ENCODE peak calls at places on chromosomes 3 and 15, in five cellular contexts. D is lower lobe of right lung; K is CD8-positive, alpha-beta T cell; W is gastrocnemius medialis; N is activated naive CD4-positive, alpha-beta T cell treated with anti-CD3 and anti-CD28 coated beads, Interleukin-2, amount 50 U/mL, for 72 hours. Y is an unnamed sample.

GRCh38 chr3:6697285-6697684 is 163.6 kb upstream of the GRM7 start:
- ATAC-seq in W (no peak), N (no peak), K (no peak), D (no peak), Y (no peak)

GRCh38 chr15:64836023-64836536 is 5.6 kb upstream of the PLEKHO2 start:
- ATAC-seq in W (peak; percentile 39), K (no peak), D (no peak), N (no peak), Y (no peak)

GRCh38 chr3:121878411-121878810 is 15.8 kb upstream of the SLC15A2 start:
- ATAC-seq in N (no peak), K (no peak), W (no peak), D (no peak), Y (no peak)

GRCh38 chr3:129592362-129593150 is 13.9 kb downstream of the PLXND1 start:
- ATAC-seq in N (no peak), D (peak; percentile 11), W (peak; percentile 12), K (no peak), Y (no peak)

GRCh38 chr3:18070231-18070630 is 327.8 kb upstream of the TBC1D5 start:
- ATAC-seq in N (no peak), D (no peak), W (no peak), K (no peak), Y (no peak)

GRCh38 chr3:182618981-182619591 is 174.2 kb upstream of the ATP11B start:
- ATAC-seq in W (no peak), K (no peak), N (no peak), D (no peak), Y (peak; percentile 88)

GRCh38 chr3:177589921-177590336 is 392.6 kb upstream of the TBL1XR1 start:
- ATAC-seq in N (peak; percentile 89), W (peak; percentile 42), D (peak; percentile 78), K (no peak), Y (peak; percentile 92)

GRCh38 chr15:80072285-80072684 is 12.8 kb downstream of the ZFAND6 start:
- ATAC-seq in D (peak; percentile 98), W (peak; percentile 100), N (peak; percentile 98), K (peak; percentile 98), Y (peak; percentile 99)

GRCh38 chr15:90231028-90232017 is 2.4 kb downstream of the CIB1 start:
- ATAC-seq in N (peak; percentile 44), K (peak; percentile 63), D (no peak), W (no peak), Y (no peak)

GRCh38 chr3:29644261-29644660 is 363.4 kb downstream of the RBMS3 start:
- ATAC-seq in D (no peak), W (peak; percentile 45), K (no peak), N (no peak), Y (peak; percentile 58)

GRCh38 chr15:88021601-88022000 is 234.9 kb downstream of the NTRK3 start:
- ATAC-seq in W (no peak), K (no peak), D (no peak), N (no peak), Y (no peak)

GRCh38 chr15:78927077-78927790 is 17.6 kb downstream of the CTSH start:
- ATAC-seq in D (no peak), W (no peak), K (no peak), N (no peak), Y (no peak)

GRCh38 chr3:149180057-149180573 is 41.5 kb downstream of the CP start:
- ATAC-seq in W (peak; percentile 99), D (peak; percentile 96), K (no peak), N (peak; percentile 24), Y (peak; percentile 97)

GRCh38 chr15:59349715-59350420 is 22.8 kb downstream of the MYO1E start:
- ATAC-seq in N (peak; percentile 100), D (peak; percentile 94), W (peak; percentile 90), K (no peak), Y (peak; percentile 99)

GRCh38 chr3:52184690-52185089 is 13.3 kb upstream of the ALAS1 start:
- ATAC-seq in W (no peak), D (no peak), K (no peak), N (no peak), Y (no peak)

GRCh38 chr3:157317895-157318294 is 118.8 kb upstream of the PTX3 start:
- ATAC-seq in K (no peak), W (no peak), D (no peak), N (no peak), Y (no peak)

GRCh38 chr3:66989860-66990696 is 8.0 kb upstream of the KBTBD8 start:
- ATAC-seq in K (no peak), N (peak; percentile 28), D (no peak), W (no peak), Y (peak; percentile 55)

GRCh38 chr3:9149566-9149965 is 99.9 kb downstream of the SRGAP3 start:
- ATAC-seq in K (no peak), N (no peak), D (no peak), W (no peak), Y (no peak)

GRCh38 chr3:130857336-130858026 is 36.4 kb upstream of the ATP2C1 start:
- ATAC-seq in N (no peak), D (peak; percentile 44), K (no peak), W (no peak), Y (no peak)

GRCh38 chr3:66452247-66453040 is 48.4 kb downstream of the LRIG1 start:
- ATAC-seq in D (no peak), N (no peak), K (no peak), W (no peak), Y (peak; percentile 43)

GRCh38 chr3:156209631-156210336 is 89.4 kb downstream of the KCNAB1 start:
- ATAC-seq in D (peak; percentile 82), W (no peak), K (no peak), N (no peak), Y (peak; percentile 13)

GRCh38 chr3:64199933-64200332 is 25.3 kb downstream of the PRICKLE2 start:
- ATAC-seq in D (no peak), N (no peak), W (no peak), K (no peak), Y (no peak)

GRCh38 chr15:90402230-90402629 is 14.2 kb downstream of the IQGAP1 start:
- ATAC-seq in D (peak; percentile 76), W (peak; percentile 59), N (no peak), K (no peak), Y (peak; percentile 86)

GRCh38 chr3:49470714-49471420 is 800 bp downstream of the DAG1 start:
- ATAC-seq in D (peak; percentile 57), N (peak; percentile 16), W (peak; percentile 13), K (peak; percentile 27), Y (peak; percentile 37)

GRCh38 chr3:98233468-98233867 is 30.6 kb upstream of the OR5H6 start:
- ATAC-seq in D (no peak), N (no peak), K (no peak), W (no peak), Y (no peak)

GRCh38 chr3:46881819-46882376 is 4.4 kb downstream of the PTH1R start:
- ATAC-seq in D (peak; percentile 39), W (peak; percentile 36), K (peak; percentile 41), N (peak; percentile 14), Y (peak; percentile 3)